ENCODE peak calls at places on chromosomes 3 and 15, in five cellular contexts. K, F, T, J and L are unnamed samples.
A peak's percentile ranks its signal among the peaks of the same experiment; 100 is the strongest.

GRCh38 chr3:194828126-194828525 is 142.4 kb downstream of the FAM43A start:
- DNase-seq in K (no peak), F (peak; percentile 92), T (no peak), J (no peak), L (no peak)

GRCh38 chr15:69154684-69155083 is 5.8 kb upstream of the GLCE start:
- DNase-seq in K (no peak), F (peak; percentile 89), T (no peak), J (no peak), L (no peak)

GRCh38 chr3:47781326-47781684 is 388 bp downstream of the SMARCC1 start:
- DNase-seq in K (no peak), F (peak; percentile 45), T (peak; percentile 63), J (no peak), L (peak; percentile 43)

GRCh38 chr15:51861557-51862350 is 32.3 kb downstream of the TMOD3 start:
- DNase-seq in K (no peak), F (no peak), T (no peak), J (no peak), L (no peak)

GRCh38 chr3:13332158-13332557 is 88.0 kb downstream of the NUP210 start:
- DNase-seq in K (peak; percentile 13), F (no peak), T (no peak), J (no peak), L (no peak)

GRCh38 chr15:50166216-50166615 is 15.8 kb upstream of the SLC27A2 start:
- DNase-seq in K (no peak), F (peak; percentile 89), T (no peak), J (no peak), L (no peak)

GRCh38 chr3:13174011-13174802 is 101.0 kb upstream of the IQSEC1 start:
- DNase-seq in K (no peak), F (no peak), T (no peak), J (no peak), L (no peak)

GRCh38 chr3:134697830-134698699 is 47.2 kb upstream of the KY start:
- DNase-seq in K (no peak), F (no peak), T (no peak), J (no peak), L (no peak)

GRCh38 chr15:81334768-81335447 is 11.0 kb upstream of the STARD5 start:
- DNase-seq in K (no peak), F (no peak), T (peak; percentile 8), J (no peak), L (no peak)

GRCh38 chr15:93052090-93052892 is 36.7 kb downstream of the RGMA start:
- DNase-seq in K (no peak), F (no peak), T (no peak), J (no peak), L (no peak)

GRCh38 chr3:197372076-197372661 is 73.8 kb upstream of the DLG1 start:
- DNase-seq in K (no peak), F (peak; percentile 93), T (no peak), J (no peak), L (peak; percentile 91)

GRCh38 chr3:177589921-177590336 is 392.6 kb upstream of the TBL1XR1 start:
- DNase-seq in K (no peak), F (peak; percentile 72), T (no peak), J (no peak), L (peak; percentile 68)

GRCh38 chr3:21641959-21642358 is 109.1 kb downstream of the ZNF385D start:
- DNase-seq in K (no peak), F (no peak), T (no peak), J (peak; percentile 42), L (no peak)

GRCh38 chr15:52733696-52734255 is 54.6 kb upstream of the ATOSA start:
- DNase-seq in K (no peak), F (peak; percentile 47), T (no peak), J (no peak), L (no peak)

GRCh38 chr3:10495003-10495402 is 10.4 kb downstream of the ATP2B2 start:
- DNase-seq in K (no peak), F (peak; percentile 60), T (no peak), J (no peak), L (peak; percentile 58)

GRCh38 chr3:31668258-31668657 is 135.5 kb downstream of the STT3B start:
- DNase-seq in K (no peak), F (no peak), T (no peak), J (no peak), L (no peak)

GRCh38 chr3:14438929-14439328 is 36.5 kb downstream of the SLC6A6 start:
- DNase-seq in K (no peak), F (no peak), T (no peak), J (no peak), L (no peak)

GRCh38 chr15:61715082-61715481 is 345.2 kb downstream of the VPS13C start:
- DNase-seq in K (no peak), F (no peak), T (no peak), J (no peak), L (no peak)

GRCh38 chr3:187746479-187747335 is 1.4 kb upstream of the BCL6 start:
- DNase-seq in K (no peak), F (peak; percentile 61), T (no peak), J (no peak), L (no peak)

GRCh38 chr15:70475439-70475781 is 287.9 kb downstream of the UACA start:
- DNase-seq in K (no peak), F (no peak), T (no peak), J (no peak), L (no peak)

GRCh38 chr3:33578325-33579180 is 138.3 kb upstream of the UBP1 start:
- DNase-seq in K (no peak), F (peak; percentile 74), T (no peak), J (no peak), L (peak; percentile 36)

GRCh38 chr3:194313642-194314430 is 37.3 kb downstream of the CPN2 start:
- DNase-seq in K (no peak), F (no peak), T (peak; percentile 76), J (no peak), L (no peak)

GRCh38 chr15:78360426-78360825 is 20.3 kb downstream of the CRABP1 start:
- DNase-seq in K (no peak), F (peak; percentile 24), T (no peak), J (no peak), L (no peak)